ENCODE peak calls at places on chromosomes 1 and 21, in four cellular contexts. Q is AG04450, L is NCI-H2029, F is hypothalamus. G is an unnamed sample.

GRCh38 chr21:46113497-46114176 is 15.7 kb downstream of the COL6A2 start:
- DNase-seq in Q (no peak), F (no peak), L (no peak), G (no peak)

GRCh38 chr1:110513511-110513910 is 5.5 kb downstream of the KCNA10 start:
- DNase-seq in F (no peak), L (no peak), Q (no peak), G (no peak)

GRCh38 chr1:6262570-6263420 is 1.9 kb upstream of the GPR153 start:
- DNase-seq in F (no peak), L (no peak), Q (no peak), G (no peak)

GRCh38 chr1:179808503-179808902 is 65.4 kb downstream of the FAM163A start:
- DNase-seq in Q (no peak), L (no peak), F (no peak), G (no peak)

GRCh38 chr21:26845066-26845749 is at the start of gene ADAMTS1:
- DNase-seq in Q (peak; percentile 89), F (peak; percentile 81), L (no peak), G (no peak)

GRCh38 chr1:244066954-244067716 is 16.1 kb downstream of the ZBTB18 start:
- DNase-seq in L (no peak), F (no peak), Q (no peak), G (no peak)

GRCh38 chr1:40799351-40799867 is 15.8 kb downstream of the KCNQ4 start:
- DNase-seq in Q (no peak), F (no peak), L (no peak), G (no peak)

GRCh38 chr1:183234660-183235476 is 48.8 kb downstream of the LAMC2 start:
- DNase-seq in F (peak; percentile 22), L (no peak), Q (peak; percentile 83), G (peak; percentile 45)

GRCh38 chr21:42212261-42212660 is 6.7 kb upstream of the ABCG1 start:
- DNase-seq in F (no peak), L (no peak), Q (no peak), G (no peak)

GRCh38 chr1:224198572-224198971 is 15.5 kb downstream of the DEGS1 start:
- DNase-seq in F (no peak), L (no peak), Q (no peak), G (no peak)

GRCh38 chr1:183159960-183160359 is 26.1 kb upstream of the LAMC2 start:
- DNase-seq in F (no peak), L (peak; percentile 64), Q (no peak), G (peak; percentile 41)

GRCh38 chr1:218985424-218985823 is 188.3 kb upstream of the LYPLAL1 start:
- DNase-seq in Q (no peak), L (peak; percentile 74), F (no peak), G (no peak)

GRCh38 chr21:42652527-42653491 is 612 bp upstream of the PDE9A start:
- DNase-seq in L (no peak), Q (no peak), F (peak; percentile 45), G (peak; percentile 73)

GRCh38 chr1:173050865-173051264 is at the start of gene TNFSF18:
- DNase-seq in Q (no peak), F (no peak), L (no peak), G (no peak)

GRCh38 chr1:160575112-160575664 is 4.1 kb downstream of the CD84 start:
- DNase-seq in L (no peak), F (no peak), Q (no peak), G (no peak)

GRCh38 chr1:145908653-145909052 is 1.2 kb downstream of the ITGA10 start:
- DNase-seq in L (no peak), Q (no peak), F (no peak), G (no peak)

GRCh38 chr1:25513666-25514065 is 29.7 kb upstream of the LDLRAP1 start:
- DNase-seq in Q (no peak), L (no peak), F (no peak), G (no peak)

GRCh38 chr21:34862951-34863350 is 186.2 kb downstream of the RUNX1 start:
- DNase-seq in Q (no peak), L (no peak), F (no peak), G (no peak)

GRCh38 chr1:46169811-46170454 is 5.0 kb upstream of the TSPAN1 start:
- DNase-seq in F (no peak), L (no peak), Q (no peak), G (no peak)

GRCh38 chr1:150094734-150095133 is 27.2 kb downstream of the VPS45 start:
- DNase-seq in F (no peak), Q (no peak), L (no peak), G (no peak)